ENCODE peak calls at places on chromosomes 7 and 10, in five cellular contexts. One of them, this sample, is unnamed.

GRCh38 chr7:7923818-7924217 is 44.8 kb upstream of the GLCCI1 start:
- DNase-seq in NT2/D1: no peak
- DNase-seq in GM12878: no peak
- DNase-seq in H1: no peak
- DNase-seq in HepG2: no peak
- DNase-seq in this sample: no peak

GRCh38 chr7:134636008-134636449 is 10.6 kb upstream of the BPGM start:
- DNase-seq in NT2/D1: no peak
- DNase-seq in H1: no peak
- DNase-seq in GM12878: peak
- DNase-seq in HepG2: no peak
- DNase-seq in this sample: no peak

GRCh38 chr10:100724531-100725027 is 20.8 kb upstream of the PAX2 start:
- DNase-seq in GM12878: no peak
- DNase-seq in HepG2: no peak
- DNase-seq in NT2/D1: no peak
- DNase-seq in H1: no peak
- DNase-seq in this sample: no peak

GRCh38 chr7:155886391-155887173 is 74.3 kb upstream of the SHH start:
- DNase-seq in GM12878: no peak
- DNase-seq in H1: no peak
- DNase-seq in NT2/D1: no peak
- DNase-seq in HepG2: no peak
- DNase-seq in this sample: no peak

GRCh38 chr10:30256084-30256483 is 93.0 kb downstream of the MTPAP start:
- DNase-seq in GM12878: no peak
- DNase-seq in H1: no peak
- DNase-seq in HepG2: no peak
- DNase-seq in NT2/D1: no peak
- DNase-seq in this sample: no peak

GRCh38 chr10:14815681-14816080 is 22.2 kb downstream of the CDNF start:
- DNase-seq in GM12878: no peak
- DNase-seq in H1: no peak
- DNase-seq in HepG2: no peak
- DNase-seq in NT2/D1: no peak
- DNase-seq in this sample: no peak

GRCh38 chr10:88990528-88991160 is at the start of gene FAS:
- DNase-seq in GM12878: peak
- DNase-seq in H1: no peak
- DNase-seq in NT2/D1: no peak
- DNase-seq in HepG2: peak
- DNase-seq in this sample: peak

GRCh38 chr7:139075031-139075652 is 34.4 kb downstream of the ZC3HAV1 start:
- DNase-seq in H1: peak
- DNase-seq in HepG2: peak
- DNase-seq in NT2/D1: peak
- DNase-seq in GM12878: peak
- DNase-seq in this sample: peak

GRCh38 chr10:49679480-49679893 is at the start of gene C10orf53:
- DNase-seq in H1: peak
- DNase-seq in GM12878: no peak
- DNase-seq in NT2/D1: no peak
- DNase-seq in HepG2: no peak
- DNase-seq in this sample: peak

GRCh38 chr10:59470570-59470969 is 108.2 kb upstream of the FAM13C start:
- DNase-seq in GM12878: no peak
- DNase-seq in HepG2: no peak
- DNase-seq in NT2/D1: no peak
- DNase-seq in H1: no peak
- DNase-seq in this sample: no peak

GRCh38 chr10:76442113-76442512 is 1010.7 kb downstream of the LRMDA start:
- DNase-seq in HepG2: no peak
- DNase-seq in NT2/D1: no peak
- DNase-seq in GM12878: no peak
- DNase-seq in H1: no peak
- DNase-seq in this sample: no peak

GRCh38 chr10:11120711-11121110 is 103.0 kb downstream of the CELF2 start:
- DNase-seq in GM12878: no peak
- DNase-seq in H1: no peak
- DNase-seq in HepG2: no peak
- DNase-seq in NT2/D1: no peak
- DNase-seq in this sample: no peak

GRCh38 chr10:28774051-28774995 is 97.0 kb downstream of the BAMBI start:
- DNase-seq in H1: no peak
- DNase-seq in NT2/D1: no peak
- DNase-seq in HepG2: peak
- DNase-seq in GM12878: no peak
- DNase-seq in this sample: no peak

GRCh38 chr7:55192718-55193117 is 172.4 kb upstream of the LANCL2 start:
- DNase-seq in HepG2: no peak
- DNase-seq in GM12878: no peak
- DNase-seq in NT2/D1: no peak
- DNase-seq in H1: no peak
- DNase-seq in this sample: no peak

GRCh38 chr7:12567015-12567414 is 3.5 kb upstream of the SCIN start:
- DNase-seq in H1: no peak
- DNase-seq in NT2/D1: no peak
- DNase-seq in HepG2: no peak
- DNase-seq in GM12878: peak
- DNase-seq in this sample: no peak

GRCh38 chr10:77505431-77506334 is 131.9 kb downstream of the KCNMA1 start:
- DNase-seq in GM12878: no peak
- DNase-seq in NT2/D1: no peak
- DNase-seq in H1: no peak
- DNase-seq in HepG2: no peak
- DNase-seq in this sample: no peak

GRCh38 chr7:100584677-100585510 is 1.0 kb downstream of the LRCH4 start:
- DNase-seq in HepG2: peak
- DNase-seq in NT2/D1: no peak
- DNase-seq in GM12878: no peak
- DNase-seq in H1: no peak
- DNase-seq in this sample: no peak

GRCh38 chr7:91512958-91513357 is 248.7 kb downstream of the FZD1 start:
- DNase-seq in H1: no peak
- DNase-seq in GM12878: no peak
- DNase-seq in HepG2: no peak
- DNase-seq in NT2/D1: no peak
- DNase-seq in this sample: no peak

GRCh38 chr7:127809285-127809702 is 157.3 kb downstream of the SND1 start:
- DNase-seq in HepG2: no peak
- DNase-seq in NT2/D1: no peak
- DNase-seq in GM12878: no peak
- DNase-seq in H1: no peak
- DNase-seq in this sample: no peak

GRCh38 chr7:48876087-48876486 is 48.3 kb upstream of the CDC14C start:
- DNase-seq in HepG2: no peak
- DNase-seq in GM12878: no peak
- DNase-seq in NT2/D1: no peak
- DNase-seq in H1: no peak
- DNase-seq in this sample: no peak

GRCh38 chr10:103648951-103649532 is 155.5 kb downstream of the NEURL1 start:
- DNase-seq in HepG2: no peak
- DNase-seq in H1: no peak
- DNase-seq in GM12878: no peak
- DNase-seq in NT2/D1: no peak
- DNase-seq in this sample: no peak

GRCh38 chr7:55250313-55250712 is 114.8 kb upstream of the LANCL2 start:
- DNase-seq in NT2/D1: peak
- DNase-seq in HepG2: peak
- DNase-seq in GM12878: no peak
- DNase-seq in H1: no peak
- DNase-seq in this sample: peak

GRCh38 chr10:100510533-100511308 is 8.9 kb downstream of the SEC31B start:
- DNase-seq in H1: no peak
- DNase-seq in GM12878: no peak
- DNase-seq in NT2/D1: no peak
- DNase-seq in HepG2: no peak
- DNase-seq in this sample: no peak

GRCh38 chr10:46218921-46219320 is 67.9 kb upstream of the ANTXRL start:
- DNase-seq in GM12878: no peak
- DNase-seq in NT2/D1: no peak
- DNase-seq in H1: no peak
- DNase-seq in HepG2: no peak
- DNase-seq in this sample: no peak

DNA sequence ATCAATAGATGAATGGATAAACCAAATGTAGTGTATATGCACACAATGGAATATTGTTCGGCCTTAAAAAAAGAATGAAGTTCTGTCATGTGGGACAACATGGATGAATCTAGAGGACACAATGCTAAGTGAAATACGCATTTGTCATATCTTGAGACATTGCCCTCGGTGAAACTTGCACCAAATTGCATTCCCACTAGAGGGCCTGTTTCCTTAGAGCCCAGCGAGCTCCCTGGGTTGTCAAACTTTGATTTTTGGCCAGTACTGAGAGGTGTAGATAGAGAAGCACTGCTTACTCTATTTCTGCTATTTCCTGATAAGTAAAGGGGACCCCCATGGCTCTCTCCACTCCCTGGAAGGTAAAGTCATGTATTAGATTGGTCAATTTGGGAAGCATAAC is 157.1 kb downstream of the GPAM start:
- DNase-seq in H1: no peak
- DNase-seq in GM12878: no peak
- DNase-seq in NT2/D1: no peak
- DNase-seq in HepG2: no peak
- DNase-seq in this sample: peak
- TF ChIP-seq SUZ12 in H1: no peak
- TF ChIP-seq SUZ12 in GM12878: no peak
- TF ChIP-seq SUZ12 in NT2/D1: no peak
- TF ChIP-seq SUZ12 in HepG2: no peak
- TF ChIP-seq SUZ12 in this sample: no peak

GRCh38 chr10:62048473-62048872 is 147.0 kb downstream of the ARID5B start:
- DNase-seq in HepG2: no peak
- DNase-seq in GM12878: no peak
- DNase-seq in NT2/D1: no peak
- DNase-seq in H1: no peak
- DNase-seq in this sample: no peak
- TF ChIP-seq SUZ12 in HepG2: no peak
- TF ChIP-seq SUZ12 in GM12878: no peak
- TF ChIP-seq SUZ12 in NT2/D1: no peak
- TF ChIP-seq SUZ12 in H1: no peak
- TF ChIP-seq SUZ12 in this sample: no peak

DNA sequence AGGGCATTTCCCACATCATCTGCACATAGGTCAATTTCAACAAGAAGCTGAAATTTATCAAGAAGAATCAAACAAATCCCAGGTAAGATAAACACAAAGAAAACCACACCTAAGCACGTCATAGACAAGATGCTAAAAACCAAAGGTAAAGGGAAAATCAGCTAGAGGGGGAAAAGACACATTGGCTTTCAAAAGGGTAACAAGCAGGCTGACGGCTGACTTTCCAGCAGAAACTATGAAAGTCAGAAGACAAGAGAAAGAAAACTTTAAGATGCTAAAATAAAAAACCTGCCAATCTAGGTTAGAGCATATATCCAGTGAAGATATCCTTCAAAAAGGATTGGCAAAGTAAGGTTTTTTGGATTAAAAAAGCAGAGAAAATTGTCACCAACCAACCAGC is 59.9 kb upstream of the RHEB start:
- DNase-seq in NT2/D1: no peak
- DNase-seq in H1: no peak
- DNase-seq in HepG2: no peak
- DNase-seq in GM12878: no peak
- DNase-seq in this sample: no peak
- TF ChIP-seq SUZ12 in NT2/D1: no peak
- TF ChIP-seq SUZ12 in H1: no peak
- TF ChIP-seq SUZ12 in HepG2: no peak
- TF ChIP-seq SUZ12 in GM12878: no peak
- TF ChIP-seq SUZ12 in this sample: no peak

DNA sequence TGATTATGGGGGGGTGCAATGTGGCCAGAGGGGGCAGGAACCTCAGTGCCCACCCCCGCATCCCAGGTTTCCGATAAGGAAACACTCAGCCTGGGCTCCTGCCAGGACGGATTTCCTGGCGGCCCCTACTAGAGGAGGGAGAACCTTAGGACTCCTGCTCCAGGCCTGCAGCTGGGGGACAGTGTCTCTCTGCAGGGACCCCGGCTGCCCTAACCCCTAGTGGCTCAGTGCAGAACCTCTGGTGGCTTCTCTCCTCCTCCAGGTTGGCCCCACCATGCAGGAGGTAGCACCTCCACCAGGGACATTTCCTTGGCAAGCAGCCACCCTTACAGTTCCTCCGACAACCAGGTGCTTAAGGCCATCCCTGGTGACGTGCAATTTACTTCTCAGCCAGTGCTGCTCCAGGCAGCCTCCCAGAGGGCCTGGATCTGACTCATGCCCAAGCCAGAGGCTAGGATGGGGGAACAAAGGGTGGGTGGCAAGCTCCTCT is 31.9 kb downstream of the SH2B2 start:
- DNase-seq in GM12878: no peak
- DNase-seq in HepG2: no peak
- DNase-seq in H1: no peak
- DNase-seq in NT2/D1: no peak
- DNase-seq in this sample: no peak
- TF ChIP-seq SUZ12 in GM12878: no peak
- TF ChIP-seq SUZ12 in HepG2: no peak
- TF ChIP-seq SUZ12 in H1: no peak
- TF ChIP-seq SUZ12 in NT2/D1: no peak
- TF ChIP-seq SUZ12 in this sample: no peak

DNA sequence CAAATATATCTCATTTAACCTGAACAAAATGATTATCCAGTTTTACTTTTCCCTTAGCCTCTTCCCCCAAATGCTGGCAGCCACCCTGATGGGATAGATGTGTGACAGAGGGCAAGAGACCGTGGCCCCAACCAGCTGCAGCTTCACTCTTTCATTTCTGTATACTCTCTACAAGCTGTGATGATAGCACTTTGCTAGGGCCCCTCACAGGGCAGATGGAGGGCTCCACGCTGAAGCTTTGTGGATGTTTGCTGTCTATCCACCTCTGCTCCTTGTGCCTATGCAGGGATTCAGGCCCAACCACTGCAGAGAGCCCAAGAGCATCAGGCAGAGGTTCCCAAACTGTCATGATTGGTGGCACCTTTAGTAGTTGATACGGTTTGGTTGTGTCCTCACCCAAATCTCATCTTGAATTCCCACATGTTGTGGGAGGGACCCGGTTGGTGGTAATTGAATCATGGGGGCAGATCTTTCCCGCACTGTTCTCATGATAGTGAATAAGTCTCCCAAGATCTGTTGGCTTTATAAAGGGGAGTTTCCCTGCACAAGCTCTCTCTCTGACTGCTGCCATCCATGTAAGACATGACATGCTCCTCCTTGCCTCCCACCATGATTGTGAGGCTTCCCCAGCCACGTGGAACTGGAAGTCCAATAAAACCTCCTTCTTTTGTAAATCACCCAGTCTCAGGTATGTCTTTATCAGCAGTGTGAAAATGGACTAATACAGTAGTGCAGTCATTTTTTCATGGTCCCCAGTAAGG is 20.1 kb downstream of the HTRA1 start:
- DNase-seq in H1: no peak
- DNase-seq in NT2/D1: no peak
- DNase-seq in GM12878: no peak
- DNase-seq in HepG2: no peak
- DNase-seq in this sample: no peak
- TF ChIP-seq SUZ12 in H1: no peak
- TF ChIP-seq SUZ12 in NT2/D1: no peak
- TF ChIP-seq SUZ12 in GM12878: no peak
- TF ChIP-seq SUZ12 in HepG2: no peak
- TF ChIP-seq SUZ12 in this sample: no peak

GRCh38 chr7:95066736-95067530 is 159.5 kb downstream of the PPP1R9A start:
- DNase-seq in HepG2: peak
- DNase-seq in H1: no peak
- DNase-seq in GM12878: no peak
- DNase-seq in NT2/D1: no peak
- DNase-seq in this sample: peak
- TF ChIP-seq SUZ12 in HepG2: no peak
- TF ChIP-seq SUZ12 in H1: no peak
- TF ChIP-seq SUZ12 in GM12878: no peak
- TF ChIP-seq SUZ12 in NT2/D1: no peak
- TF ChIP-seq SUZ12 in this sample: no peak